ENCODE peak calls at places on chromosomes 16 and 17, in six cellular contexts. V is psoas muscle; A is CD8-positive, alpha-beta T cell; Z is PC-3; R is left lung; S is GM23248. E is an unnamed sample.

GRCh38 chr17:1643293-1643998 is 2.1 kb downstream of the SCARF1 start:
- DNase-seq in V (peak; percentile 49), A (peak; percentile 42), Z (peak; percentile 68), R (peak; percentile 75), S (peak; percentile 59), E (peak; percentile 71)

GRCh38 chr17:35345926-35346771 is 27.3 kb downstream of the SLFN11 start:
- DNase-seq in V (peak; percentile 73), A (peak; percentile 15), Z (no peak), R (peak; percentile 89), S (peak; percentile 71), E (peak; percentile 75)

GRCh38 chr16:15949210-15950166 is at the start of gene ABCC1:
- DNase-seq in V (peak; percentile 52), A (peak; percentile 30), Z (peak; percentile 49), R (peak; percentile 40), S (peak; percentile 81), E (peak; percentile 53)

GRCh38 chr17:58335779-58336455 is 7.3 kb upstream of the TSPOAP1 start:
- DNase-seq in V (no peak), A (peak; percentile 65), Z (peak; percentile 41), R (no peak), S (no peak), E (no peak)

GRCh38 chr17:17179371-17179827 is 26.7 kb downstream of the PLD6 start:
- DNase-seq in V (no peak), A (no peak), Z (no peak), R (no peak), S (no peak), E (no peak)

GRCh38 chr17:62892870-62893338 is 73.1 kb upstream of the TANC2 start:
- DNase-seq in V (no peak), A (peak; percentile 3), Z (peak; percentile 99), R (peak; percentile 80), S (peak; percentile 87), E (no peak)

GRCh38 chr16:63904182-63904581 is 1217.7 kb downstream of the CDH11 start:
- DNase-seq in V (no peak), A (no peak), Z (no peak), R (no peak), S (no peak), E (no peak)

GRCh38 chr17:81889602-81890001 is 1.8 kb downstream of the ALYREF start:
- DNase-seq in V (no peak), A (no peak), Z (no peak), R (no peak), S (no peak), E (no peak)

GRCh38 chr17:77197115-77197514 is 56.3 kb downstream of the SEC14L1 start:
- DNase-seq in V (no peak), A (no peak), Z (no peak), R (no peak), S (no peak), E (no peak)

GRCh38 chr16:83517398-83517797 is 290.4 kb upstream of the HSBP1 start:
- DNase-seq in V (no peak), A (no peak), Z (no peak), R (no peak), S (no peak), E (no peak)

GRCh38 chr17:35003778-35004177 is 23.5 kb downstream of the LIG3 start:
- DNase-seq in V (no peak), A (no peak), Z (no peak), R (no peak), S (no peak), E (no peak)

GRCh38 chr17:20216154-20216815 is 207.1 kb downstream of the SPECC1 start:
- DNase-seq in V (no peak), A (no peak), Z (no peak), R (no peak), S (no peak), E (no peak)

GRCh38 chr17:2449486-2449885 is 48.6 kb upstream of the MNT start:
- DNase-seq in V (no peak), A (no peak), Z (no peak), R (no peak), S (peak; percentile 21), E (no peak)

GRCh38 chr17:43994272-43995149 is 9.9 kb upstream of the NAGS start:
- DNase-seq in V (peak; percentile 66), A (peak; percentile 48), Z (peak; percentile 87), R (peak; percentile 49), S (peak; percentile 82), E (peak; percentile 73)

GRCh38 chr17:56939869-56940484 is 20.9 kb downstream of the COIL start:
- DNase-seq in V (no peak), A (no peak), Z (peak; percentile 93), R (no peak), S (peak; percentile 58), E (no peak)

GRCh38 chr16:75506567-75506966 is 11.3 kb upstream of the CHST6 start:
- DNase-seq in V (peak; percentile 48), A (no peak), Z (peak; percentile 89), R (peak; percentile 47), S (peak; percentile 91), E (no peak)

GRCh38 chr17:1577186-1577585 is 14.6 kb upstream of the PITPNA start:
- DNase-seq in V (peak; percentile 93), A (no peak), Z (peak; percentile 77), R (peak; percentile 95), S (peak; percentile 96), E (peak; percentile 89)

GRCh38 chr16:3098459-3099394 is at the start of gene ZSCAN10:
- DNase-seq in V (no peak), A (no peak), Z (no peak), R (no peak), S (no peak), E (no peak)

GRCh38 chr16:3101841-3102470 is 2.9 kb upstream of the ZSCAN10 start:
- DNase-seq in V (peak; percentile 26), A (peak; percentile 25), Z (no peak), R (no peak), S (no peak), E (no peak)

GRCh38 chr16:3101018-3101840 is 2.1 kb upstream of the ZSCAN10 start:
- DNase-seq in V (no peak), A (no peak), Z (peak; percentile 13), R (no peak), S (peak; percentile 61), E (no peak)

GRCh38 chr16:3099395-3099731 is 269 bp upstream of the ZSCAN10 start:
- DNase-seq in V (no peak), A (no peak), Z (no peak), R (no peak), S (no peak), E (no peak)

GRCh38 chr16:3099732-3100499 is 822 bp upstream of the ZSCAN10 start:
- DNase-seq in V (peak; percentile 93), A (peak; percentile 88), Z (peak; percentile 82), R (peak; percentile 94), S (peak; percentile 98), E (peak; percentile 95)
- H3K27me3 ChIP-seq in V (no peaks in the 10 kb centered on the region), A (no peaks in the 10 kb centered on the region), Z (no peaks in the 10 kb centered on the region), R (no peaks in the 10 kb centered on the region), S (peaks cover 5% of the 10 kb centered on the region), E (no peaks in the 10 kb centered on the region)

DNA sequence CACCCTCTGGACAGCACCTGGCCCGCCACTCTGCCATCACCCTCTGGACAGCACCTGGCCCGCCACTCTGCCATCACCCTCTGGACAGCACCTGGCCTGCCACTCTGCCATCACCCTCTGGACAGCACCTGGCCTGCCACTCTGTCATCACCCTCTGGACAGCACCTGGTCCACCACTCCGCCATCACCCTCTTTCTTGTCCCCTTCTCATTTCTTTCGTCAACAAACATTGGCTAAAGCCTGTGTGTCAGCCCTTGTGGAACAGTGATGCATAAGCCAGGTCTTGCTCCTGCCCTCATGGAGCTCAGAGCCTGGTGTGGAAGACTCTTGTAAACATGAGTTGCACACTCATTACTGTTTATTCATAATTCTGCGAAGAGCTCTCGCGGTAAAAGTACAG is 31.2 kb downstream of the CDK5R1 start:
- DNase-seq in V (peak; percentile 32), A (no peak), Z (no peak), R (no peak), S (no peak), E (no peak)
- H3K27me3 ChIP-seq in V (no peaks in the 10 kb centered on the region), A (no peaks in the 10 kb centered on the region), Z (no peaks in the 10 kb centered on the region), R (no peaks in the 10 kb centered on the region), S (no peaks in the 10 kb centered on the region), E (no peaks in the 10 kb centered on the region)

GRCh38 chr17:37743612-37743874 is 1.3 kb downstream of the HNF1B start:
- DNase-seq in V (no peak), A (no peak), Z (no peak), R (no peak), S (no peak), E (peak; percentile 90)

GRCh38 chr17:37742762-37743611 is 1.9 kb downstream of the HNF1B start:
- DNase-seq in V (no peak), A (no peak), Z (peak; percentile 42), R (no peak), S (peak; percentile 29), E (peak; percentile 58)

GRCh38 chr17:37740861-37741260 is 4.0 kb downstream of the HNF1B start:
- DNase-seq in V (no peak), A (no peak), Z (no peak), R (no peak), S (no peak), E (no peak)

GRCh38 chr17:37742114-37742761 is 2.6 kb downstream of the HNF1B start:
- DNase-seq in V (no peak), A (no peak), Z (peak; percentile 16), R (no peak), S (peak; percentile 40), E (peak; percentile 62)

DNA sequence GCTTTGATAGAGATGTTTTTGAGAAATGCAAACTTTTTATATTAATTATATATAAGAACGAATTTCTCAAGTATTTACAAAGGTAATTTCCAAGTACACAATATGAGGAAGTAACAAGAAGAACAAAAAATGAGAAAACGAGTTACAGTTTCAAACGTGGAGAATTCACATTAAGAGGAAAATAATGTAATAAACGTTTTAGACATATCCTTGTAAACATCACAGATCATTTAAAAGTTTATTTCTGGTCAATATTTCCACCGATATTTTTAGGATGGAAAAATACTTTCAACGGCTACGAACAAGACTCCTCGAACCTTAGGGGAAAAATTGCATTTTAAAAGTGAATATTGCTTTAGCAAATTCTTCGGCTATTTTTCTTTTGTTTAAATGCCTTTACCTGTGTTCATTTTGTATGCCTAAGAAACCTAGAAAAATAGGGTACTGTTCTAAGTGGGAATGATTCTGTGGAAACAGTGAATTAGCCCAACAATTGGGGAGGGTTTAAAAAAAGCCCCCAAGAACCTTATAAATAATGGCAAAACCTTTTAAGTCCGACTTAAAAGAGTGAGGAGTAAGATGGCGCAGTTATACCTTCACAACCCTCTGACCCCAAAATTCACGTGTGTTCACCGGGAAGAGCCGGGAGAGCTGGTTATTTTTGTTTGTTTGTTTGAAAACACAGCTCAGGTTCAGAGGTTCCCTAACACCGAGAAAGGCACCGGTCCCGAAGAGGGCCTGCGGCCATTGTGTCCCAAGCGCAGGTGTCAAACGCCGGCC is 3.3 kb downstream of the HNF1B start:
- DNase-seq in V (no peak), A (no peak), Z (peak; percentile 33), R (no peak), S (no peak), E (no peak)
- H3K27me3 ChIP-seq in V (peaks cover 100% of the 10 kb centered on the region), A (peaks cover 44% of the 10 kb centered on the region), Z (peaks cover 56% of the 10 kb centered on the region), R (peaks cover 74% of the 10 kb centered on the region), S (peaks cover 90% of the 10 kb centered on the region), E (no peaks in the 10 kb centered on the region)

DNA sequence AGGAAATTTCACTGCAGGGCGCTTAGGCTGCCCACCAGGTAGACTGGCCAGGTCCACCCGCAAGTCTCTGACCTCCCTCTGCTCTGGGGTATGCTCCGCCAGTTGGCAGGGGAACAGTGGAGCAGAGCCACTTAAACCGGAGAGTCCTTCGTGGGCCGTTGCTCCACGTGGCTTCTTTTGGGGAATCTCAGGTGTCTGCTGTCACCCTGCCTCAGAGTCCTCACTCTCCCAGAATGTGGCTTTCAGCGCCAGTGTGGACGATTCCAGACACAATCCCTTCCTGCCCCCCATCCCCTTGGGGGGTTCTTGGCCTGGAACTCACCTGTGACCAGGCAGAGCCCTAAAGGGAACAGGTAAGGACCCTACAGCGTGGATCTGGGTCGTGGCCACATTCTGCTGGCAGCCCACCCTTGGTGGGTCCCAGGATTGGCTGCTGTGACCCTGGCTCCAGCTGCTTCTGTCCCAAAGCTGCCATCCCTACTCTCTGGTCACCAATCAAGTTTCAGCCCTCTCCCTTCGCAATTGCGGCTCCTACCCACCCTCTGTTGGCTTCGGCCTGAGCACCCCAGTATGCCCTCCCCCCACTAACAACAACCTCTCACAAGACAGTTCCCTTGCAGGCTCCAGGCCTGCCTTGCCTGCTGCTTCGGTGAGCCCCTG is 22.2 kb downstream of the DHRS7C start:
- DNase-seq in V (no peak), A (no peak), Z (no peak), R (no peak), S (no peak), E (no peak)
- H3K27me3 ChIP-seq in V (peaks cover 16% of the 10 kb centered on the region), A (no peaks in the 10 kb centered on the region), Z (peaks cover 5% of the 10 kb centered on the region), R (no peaks in the 10 kb centered on the region), S (peaks cover 3% of the 10 kb centered on the region), E (no peaks in the 10 kb centered on the region)